ENCODE peak calls at places on chromosome 1, in six cellular contexts. X is ovary, O is stomach, N is IMR-90, F is NB4, Z is H54. C is an unnamed sample.

GRCh38 chr1:6330410-6330827 is 63.1 kb downstream of the ACOT7 start:
- DNase-seq in X (no peak), O (no peak), N (peak), F (no peak), Z (no peak), C (no peak)

GRCh38 chr1:214303538-214303937 is 22.6 kb downstream of the SMYD2 start:
- DNase-seq in X (no peak), O (no peak), N (peak), F (no peak), Z (no peak), C (no peak)

GRCh38 chr1:45974541-45975269 is 157.7 kb downstream of the PIK3R3 start:
- DNase-seq in X (no peak), O (no peak), N (peak), F (no peak), Z (no peak), C (no peak)

GRCh38 chr1:116163533-116163932 is 52.3 kb downstream of the MAB21L3 start:
- DNase-seq in X (no peak), O (no peak), N (no peak), F (no peak), Z (no peak), C (no peak)

GRCh38 chr1:171434717-171435346 is 50.5 kb upstream of the PRRC2C start:
- DNase-seq in X (no peak), O (no peak), N (peak), F (peak), Z (no peak), C (no peak)

GRCh38 chr1:58792851-58793250 is 9.0 kb upstream of the JUN start:
- DNase-seq in X (no peak), O (no peak), N (no peak), F (no peak), Z (no peak), C (no peak)

GRCh38 chr1:1680031-1680911 is 12.3 kb downstream of the SLC35E2B start:
- DNase-seq in X (no peak), O (no peak), N (no peak), F (no peak), Z (no peak), C (no peak)

GRCh38 chr1:31423418-31423947 is 10.5 kb downstream of the SERINC2 start:
- DNase-seq in X (no peak), O (no peak), N (no peak), F (peak), Z (no peak), C (no peak)

GRCh38 chr1:42340898-42341297 is 5.9 kb upstream of the FOXJ3 start:
- DNase-seq in X (no peak), O (no peak), N (no peak), F (no peak), Z (no peak), C (no peak)

GRCh38 chr1:38004284-38005101 is 821 bp downstream of the FHL3 start:
- DNase-seq in X (no peak), O (no peak), N (no peak), F (peak), Z (no peak), C (no peak)

GRCh38 chr1:219465247-219466093 is 147.4 kb downstream of the ZC3H11B start:
- DNase-seq in X (no peak), O (no peak), N (peak), F (no peak), Z (no peak), C (no peak)

GRCh38 chr1:109283748-109284600 is 1.0 kb upstream of the PSRC1 start:
- DNase-seq in X (no peak), O (no peak), N (no peak), F (no peak), Z (no peak), C (no peak)

GRCh38 chr1:109282497-109282951 is 421 bp downstream of the PSRC1 start:
- DNase-seq in X (no peak), O (no peak), N (no peak), F (no peak), Z (peak), C (no peak)

GRCh38 chr1:109280768-109281356 is 2.1 kb downstream of the PSRC1 start:
- DNase-seq in X (no peak), O (no peak), N (no peak), F (no peak), Z (no peak), C (peak)

GRCh38 chr1:109281680-109282496 is 1.1 kb downstream of the PSRC1 start:
- DNase-seq in X (no peak), O (no peak), N (no peak), F (peak), Z (no peak), C (no peak)

DNA sequence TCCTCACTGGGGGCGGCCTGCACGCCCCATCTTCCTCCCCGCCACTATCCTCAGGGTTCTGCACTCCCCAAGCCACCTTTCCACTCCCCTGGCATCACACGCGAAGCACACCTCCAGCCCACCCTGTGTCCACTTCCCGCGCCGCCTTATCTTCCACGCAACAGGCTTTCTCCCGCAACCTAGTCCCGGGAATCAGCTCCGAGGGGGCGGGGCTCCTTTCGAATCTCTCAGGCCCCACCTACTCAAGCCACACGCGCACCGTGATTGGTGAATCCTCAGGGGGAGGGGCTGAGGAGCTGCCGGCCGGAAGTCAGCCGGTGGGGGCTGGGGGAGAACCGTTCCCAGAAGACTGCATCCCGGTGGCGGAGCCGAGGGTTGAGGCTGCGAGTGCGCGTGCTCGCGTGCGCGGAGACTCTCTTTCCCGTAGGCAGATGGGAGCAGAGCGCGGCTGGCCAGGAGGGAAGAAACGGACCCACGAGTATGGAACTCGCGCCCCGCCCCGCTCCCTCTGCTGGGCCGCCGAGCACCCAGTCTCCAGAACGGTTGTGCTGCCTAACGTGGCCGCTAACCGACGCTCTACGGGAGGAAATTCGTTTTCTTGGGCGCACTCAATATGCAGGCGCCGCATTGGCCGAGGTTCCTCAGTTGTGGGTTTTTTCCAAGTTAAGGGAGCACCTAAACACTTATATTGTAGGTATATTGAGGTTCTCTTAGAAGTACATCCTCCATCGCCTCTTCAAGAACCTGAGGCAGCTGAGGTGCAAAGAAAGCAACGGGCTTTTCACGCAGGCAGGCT is at the start of gene PSRC1:
- DNase-seq in X (peak), O (peak), N (peak), F (peak), Z (peak), C (peak)
- TF ChIP-seq POLR2A in X (peak), O (peak), N (peak), F (peak), Z (peak), C (peak)

DNA sequence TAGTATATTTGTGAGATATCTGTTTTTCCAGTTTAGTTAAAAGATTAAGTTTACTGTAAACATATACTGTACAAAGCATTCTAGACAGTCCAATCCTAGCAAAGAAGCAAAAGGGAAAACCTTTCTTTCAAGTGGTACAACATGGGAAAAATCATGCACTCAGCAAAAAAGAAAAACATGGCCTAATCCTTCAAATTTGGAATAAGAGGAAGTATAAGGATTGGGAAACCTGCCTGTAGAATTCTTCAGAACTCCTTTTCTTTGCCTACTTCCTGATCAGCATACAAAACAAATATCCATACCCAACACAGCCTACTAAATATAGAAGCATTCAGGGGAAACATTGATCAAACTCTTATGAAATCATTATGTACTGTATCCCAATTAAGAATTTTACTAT is 45.4 kb downstream of the EPS15 start:
- DNase-seq in X (no peak), O (no peak), N (no peak), F (no peak), Z (no peak), C (no peak)
- TF ChIP-seq POLR2A in X (no peak), O (no peak), N (no peak), F (no peak), Z (no peak), C (no peak)

GRCh38 chr1:220748091-220748934 is at the start of gene MTARC2:
- DNase-seq in X (peak), O (peak), N (peak), F (peak), Z (peak), C (peak)
- TF ChIP-seq POLR2A in X (peak), O (peak), N (no peak), F (peak), Z (peak), C (no peak)

GRCh38 chr1:51329443-51330325 is 678 bp downstream of the TTC39A start:
- DNase-seq in X (no peak), O (peak), N (no peak), F (no peak), Z (no peak), C (peak)
- TF ChIP-seq POLR2A in X (no peak), O (peak), N (no peak), F (no peak), Z (no peak), C (no peak)

C was measured in testis.